ENCODE peak calls at places on chromosome 1, in nine cellular contexts. X, G, O, Y, C, Z, R, T and E are unnamed samples.

GRCh38 chr1:21725738-21726392 is 56.7 kb upstream of the RAP1GAP start:
- DNase-seq in Z (no peak), X (no peak), O (no peak), T (no peak), G (no peak), R (no peak), C (no peak), Y (no peak), E (no peak)

GRCh38 chr1:226584164-226584563 is 35.6 kb downstream of the STUM start:
- DNase-seq in C (no peak), G (no peak), Y (no peak), T (no peak), Z (no peak), R (no peak), X (no peak), O (no peak), E (no peak)

GRCh38 chr1:119316870-119317416 is 51.6 kb upstream of the HAO2 start:
- DNase-seq in G (no peak), Y (no peak), C (no peak), O (no peak), Z (no peak), X (no peak), T (no peak), R (no peak), E (no peak)

GRCh38 chr1:153352523-153352922 is 3.9 kb upstream of the PGLYRP4 start:
- DNase-seq in R (no peak), O (peak; percentile 54), T (peak; percentile 72), Y (peak; percentile 43), C (peak; percentile 78), X (peak; percentile 52), Z (peak; percentile 45), G (peak; percentile 56), E (no peak)

GRCh38 chr1:113388621-113389355 is 1.5 kb upstream of the MAGI3 start:
- DNase-seq in Y (no peak), R (no peak), G (no peak), X (no peak), Z (peak; percentile 18), T (peak; percentile 26), C (no peak), O (peak; percentile 9), E (no peak)

GRCh38 chr1:43285269-43285986 is at the start of gene C1orf210:
- DNase-seq in G (no peak), R (peak; percentile 91), Z (peak; percentile 91), Y (no peak), C (no peak), T (no peak), O (no peak), X (no peak), E (no peak)

GRCh38 chr1:229058716-229059115 is 212.2 kb upstream of the RAB4A start:
- DNase-seq in Y (no peak), G (no peak), T (peak; percentile 41), R (no peak), O (no peak), C (no peak), Z (peak; percentile 77), X (no peak), E (no peak)

GRCh38 chr1:219549215-219549614 is 63.7 kb downstream of the ZC3H11B start:
- DNase-seq in T (no peak), X (no peak), Y (no peak), Z (no peak), R (no peak), O (no peak), G (no peak), C (no peak), E (no peak)